ENCODE peak calls at places on chromosomes 4 and X, in six cellular contexts. One of them, this sample, is unnamed.

GRCh38 chrX:123830309-123830708 is 29.5 kb upstream of the XIAP start:
- DNase-seq in activated CD4-positive, alpha-beta T cell treated with anti-CD3 and anti-CD28 coated beads, Interleukin-2, amount 10 ng/mL, durations not matched to agents 7 days and 5 days: no peak
- DNase-seq in activated naive CD4-positive, alpha-beta T cell treated with anti-CD3 and anti-CD28 coated beads, Interleukin-2, amount 10 ng/mL, durations not matched to agents 7 days and 5 days: no peak
- DNase-seq in Right ventricle myocardium superior: peak
- DNase-seq in stimulated activated CD8-positive, alpha-beta memory T cell treated with anti-CD3 and anti-CD28 coated beads, Interleukin-7, amount 100 ng/mL, for 48 hours: no peak
- DNase-seq in left lung: no peak
- DNase-seq in this sample: no peak

GRCh38 chr4:116217781-116218180 is 867.6 kb downstream of the TRAM1L1 start:
- DNase-seq in activated CD4-positive, alpha-beta T cell treated with anti-CD3 and anti-CD28 coated beads, Interleukin-2, amount 10 ng/mL, durations not matched to agents 7 days and 5 days: no peak
- DNase-seq in activated naive CD4-positive, alpha-beta T cell treated with anti-CD3 and anti-CD28 coated beads, Interleukin-2, amount 10 ng/mL, durations not matched to agents 7 days and 5 days: no peak
- DNase-seq in Right ventricle myocardium superior: no peak
- DNase-seq in stimulated activated CD8-positive, alpha-beta memory T cell treated with anti-CD3 and anti-CD28 coated beads, Interleukin-7, amount 100 ng/mL, for 48 hours: no peak
- DNase-seq in left lung: no peak
- DNase-seq in this sample: no peak

GRCh38 chrX:96480081-96480480 is 204.6 kb upstream of the DIAPH2 start:
- DNase-seq in activated CD4-positive, alpha-beta T cell treated with anti-CD3 and anti-CD28 coated beads, Interleukin-2, amount 10 ng/mL, durations not matched to agents 7 days and 5 days: no peak
- DNase-seq in activated naive CD4-positive, alpha-beta T cell treated with anti-CD3 and anti-CD28 coated beads, Interleukin-2, amount 10 ng/mL, durations not matched to agents 7 days and 5 days: no peak
- DNase-seq in Right ventricle myocardium superior: no peak
- DNase-seq in stimulated activated CD8-positive, alpha-beta memory T cell treated with anti-CD3 and anti-CD28 coated beads, Interleukin-7, amount 100 ng/mL, for 48 hours: no peak
- DNase-seq in left lung: no peak
- DNase-seq in this sample: no peak

GRCh38 chr4:107733431-107733925 is 13.4 kb upstream of the PAPSS1 start:
- DNase-seq in activated CD4-positive, alpha-beta T cell treated with anti-CD3 and anti-CD28 coated beads, Interleukin-2, amount 10 ng/mL, durations not matched to agents 7 days and 5 days: no peak
- DNase-seq in activated naive CD4-positive, alpha-beta T cell treated with anti-CD3 and anti-CD28 coated beads, Interleukin-2, amount 10 ng/mL, durations not matched to agents 7 days and 5 days: no peak
- DNase-seq in Right ventricle myocardium superior: no peak
- DNase-seq in stimulated activated CD8-positive, alpha-beta memory T cell treated with anti-CD3 and anti-CD28 coated beads, Interleukin-7, amount 100 ng/mL, for 48 hours: no peak
- DNase-seq in left lung: no peak
- DNase-seq in this sample: no peak

GRCh38 chrX:153582896-153583295 is 16.0 kb downstream of the CCNQ start:
- DNase-seq in activated CD4-positive, alpha-beta T cell treated with anti-CD3 and anti-CD28 coated beads, Interleukin-2, amount 10 ng/mL, durations not matched to agents 7 days and 5 days: peak
- DNase-seq in activated naive CD4-positive, alpha-beta T cell treated with anti-CD3 and anti-CD28 coated beads, Interleukin-2, amount 10 ng/mL, durations not matched to agents 7 days and 5 days: peak
- DNase-seq in Right ventricle myocardium superior: peak
- DNase-seq in stimulated activated CD8-positive, alpha-beta memory T cell treated with anti-CD3 and anti-CD28 coated beads, Interleukin-7, amount 100 ng/mL, for 48 hours: peak
- DNase-seq in left lung: no peak
- DNase-seq in this sample: no peak

GRCh38 chr4:183515411-183515810 is 10.6 kb downstream of the ING2 start:
- DNase-seq in activated CD4-positive, alpha-beta T cell treated with anti-CD3 and anti-CD28 coated beads, Interleukin-2, amount 10 ng/mL, durations not matched to agents 7 days and 5 days: no peak
- DNase-seq in activated naive CD4-positive, alpha-beta T cell treated with anti-CD3 and anti-CD28 coated beads, Interleukin-2, amount 10 ng/mL, durations not matched to agents 7 days and 5 days: no peak
- DNase-seq in Right ventricle myocardium superior: no peak
- DNase-seq in stimulated activated CD8-positive, alpha-beta memory T cell treated with anti-CD3 and anti-CD28 coated beads, Interleukin-7, amount 100 ng/mL, for 48 hours: no peak
- DNase-seq in left lung: no peak
- DNase-seq in this sample: no peak

GRCh38 chr4:187415227-187415626 is 580.3 kb upstream of the ZFP42 start:
- DNase-seq in activated CD4-positive, alpha-beta T cell treated with anti-CD3 and anti-CD28 coated beads, Interleukin-2, amount 10 ng/mL, durations not matched to agents 7 days and 5 days: no peak
- DNase-seq in activated naive CD4-positive, alpha-beta T cell treated with anti-CD3 and anti-CD28 coated beads, Interleukin-2, amount 10 ng/mL, durations not matched to agents 7 days and 5 days: no peak
- DNase-seq in Right ventricle myocardium superior: no peak
- DNase-seq in stimulated activated CD8-positive, alpha-beta memory T cell treated with anti-CD3 and anti-CD28 coated beads, Interleukin-7, amount 100 ng/mL, for 48 hours: no peak
- DNase-seq in left lung: no peak
- DNase-seq in this sample: no peak

GRCh38 chr4:169612869-169613859 is 781 bp upstream of the NEK1 start:
- DNase-seq in activated CD4-positive, alpha-beta T cell treated with anti-CD3 and anti-CD28 coated beads, Interleukin-2, amount 10 ng/mL, durations not matched to agents 7 days and 5 days: peak
- DNase-seq in activated naive CD4-positive, alpha-beta T cell treated with anti-CD3 and anti-CD28 coated beads, Interleukin-2, amount 10 ng/mL, durations not matched to agents 7 days and 5 days: peak
- DNase-seq in Right ventricle myocardium superior: peak
- DNase-seq in stimulated activated CD8-positive, alpha-beta memory T cell treated with anti-CD3 and anti-CD28 coated beads, Interleukin-7, amount 100 ng/mL, for 48 hours: no peak
- DNase-seq in left lung: no peak
- DNase-seq in this sample: no peak

GRCh38 chr4:44150091-44150576 is 298.5 kb downstream of the KCTD8 start:
- DNase-seq in activated CD4-positive, alpha-beta T cell treated with anti-CD3 and anti-CD28 coated beads, Interleukin-2, amount 10 ng/mL, durations not matched to agents 7 days and 5 days: no peak
- DNase-seq in activated naive CD4-positive, alpha-beta T cell treated with anti-CD3 and anti-CD28 coated beads, Interleukin-2, amount 10 ng/mL, durations not matched to agents 7 days and 5 days: no peak
- DNase-seq in Right ventricle myocardium superior: no peak
- DNase-seq in stimulated activated CD8-positive, alpha-beta memory T cell treated with anti-CD3 and anti-CD28 coated beads, Interleukin-7, amount 100 ng/mL, for 48 hours: no peak
- DNase-seq in left lung: no peak
- DNase-seq in this sample: no peak

GRCh38 chr4:177308125-177308524 is 1.5 kb upstream of the NEIL3 start:
- DNase-seq in activated CD4-positive, alpha-beta T cell treated with anti-CD3 and anti-CD28 coated beads, Interleukin-2, amount 10 ng/mL, durations not matched to agents 7 days and 5 days: no peak
- DNase-seq in activated naive CD4-positive, alpha-beta T cell treated with anti-CD3 and anti-CD28 coated beads, Interleukin-2, amount 10 ng/mL, durations not matched to agents 7 days and 5 days: no peak
- DNase-seq in Right ventricle myocardium superior: no peak
- DNase-seq in stimulated activated CD8-positive, alpha-beta memory T cell treated with anti-CD3 and anti-CD28 coated beads, Interleukin-7, amount 100 ng/mL, for 48 hours: no peak
- DNase-seq in left lung: no peak
- DNase-seq in this sample: no peak

GRCh38 chrX:130287071-130287770 is 18.5 kb upstream of the ZNF280C start:
- DNase-seq in activated CD4-positive, alpha-beta T cell treated with anti-CD3 and anti-CD28 coated beads, Interleukin-2, amount 10 ng/mL, durations not matched to agents 7 days and 5 days: no peak
- DNase-seq in activated naive CD4-positive, alpha-beta T cell treated with anti-CD3 and anti-CD28 coated beads, Interleukin-2, amount 10 ng/mL, durations not matched to agents 7 days and 5 days: no peak
- DNase-seq in Right ventricle myocardium superior: no peak
- DNase-seq in stimulated activated CD8-positive, alpha-beta memory T cell treated with anti-CD3 and anti-CD28 coated beads, Interleukin-7, amount 100 ng/mL, for 48 hours: no peak
- DNase-seq in left lung: no peak
- DNase-seq in this sample: no peak

GRCh38 chr4:122758033-122758432 is 25.5 kb downstream of the BBS12 start:
- DNase-seq in activated CD4-positive, alpha-beta T cell treated with anti-CD3 and anti-CD28 coated beads, Interleukin-2, amount 10 ng/mL, durations not matched to agents 7 days and 5 days: no peak
- DNase-seq in activated naive CD4-positive, alpha-beta T cell treated with anti-CD3 and anti-CD28 coated beads, Interleukin-2, amount 10 ng/mL, durations not matched to agents 7 days and 5 days: no peak
- DNase-seq in Right ventricle myocardium superior: no peak
- DNase-seq in stimulated activated CD8-positive, alpha-beta memory T cell treated with anti-CD3 and anti-CD28 coated beads, Interleukin-7, amount 100 ng/mL, for 48 hours: no peak
- DNase-seq in left lung: no peak
- DNase-seq in this sample: no peak

GRCh38 chr4:138003248-138003647 is 238.9 kb downstream of the SLC7A11 start:
- DNase-seq in activated CD4-positive, alpha-beta T cell treated with anti-CD3 and anti-CD28 coated beads, Interleukin-2, amount 10 ng/mL, durations not matched to agents 7 days and 5 days: no peak
- DNase-seq in activated naive CD4-positive, alpha-beta T cell treated with anti-CD3 and anti-CD28 coated beads, Interleukin-2, amount 10 ng/mL, durations not matched to agents 7 days and 5 days: no peak
- DNase-seq in Right ventricle myocardium superior: no peak
- DNase-seq in stimulated activated CD8-positive, alpha-beta memory T cell treated with anti-CD3 and anti-CD28 coated beads, Interleukin-7, amount 100 ng/mL, for 48 hours: no peak
- DNase-seq in left lung: no peak
- DNase-seq in this sample: no peak

GRCh38 chr4:3250956-3251690 is 2.2 kb downstream of the MSANTD1 start:
- DNase-seq in activated CD4-positive, alpha-beta T cell treated with anti-CD3 and anti-CD28 coated beads, Interleukin-2, amount 10 ng/mL, durations not matched to agents 7 days and 5 days: no peak
- DNase-seq in activated naive CD4-positive, alpha-beta T cell treated with anti-CD3 and anti-CD28 coated beads, Interleukin-2, amount 10 ng/mL, durations not matched to agents 7 days and 5 days: peak
- DNase-seq in Right ventricle myocardium superior: peak
- DNase-seq in stimulated activated CD8-positive, alpha-beta memory T cell treated with anti-CD3 and anti-CD28 coated beads, Interleukin-7, amount 100 ng/mL, for 48 hours: no peak
- DNase-seq in left lung: peak
- DNase-seq in this sample: peak

GRCh38 chr4:15695240-15695699 is 7.6 kb upstream of the BST1 start:
- DNase-seq in activated CD4-positive, alpha-beta T cell treated with anti-CD3 and anti-CD28 coated beads, Interleukin-2, amount 10 ng/mL, durations not matched to agents 7 days and 5 days: no peak
- DNase-seq in activated naive CD4-positive, alpha-beta T cell treated with anti-CD3 and anti-CD28 coated beads, Interleukin-2, amount 10 ng/mL, durations not matched to agents 7 days and 5 days: no peak
- DNase-seq in Right ventricle myocardium superior: no peak
- DNase-seq in stimulated activated CD8-positive, alpha-beta memory T cell treated with anti-CD3 and anti-CD28 coated beads, Interleukin-7, amount 100 ng/mL, for 48 hours: no peak
- DNase-seq in left lung: no peak
- DNase-seq in this sample: no peak

GRCh38 chr4:47913858-47914218 is 545 bp downstream of the NFXL1 start:
- DNase-seq in activated CD4-positive, alpha-beta T cell treated with anti-CD3 and anti-CD28 coated beads, Interleukin-2, amount 10 ng/mL, durations not matched to agents 7 days and 5 days: peak
- DNase-seq in activated naive CD4-positive, alpha-beta T cell treated with anti-CD3 and anti-CD28 coated beads, Interleukin-2, amount 10 ng/mL, durations not matched to agents 7 days and 5 days: peak
- DNase-seq in Right ventricle myocardium superior: peak
- DNase-seq in stimulated activated CD8-positive, alpha-beta memory T cell treated with anti-CD3 and anti-CD28 coated beads, Interleukin-7, amount 100 ng/mL, for 48 hours: peak
- DNase-seq in left lung: peak
- DNase-seq in this sample: peak

GRCh38 chr4:123090886-123091285 is 168.5 kb upstream of the NUDT6 start:
- DNase-seq in activated CD4-positive, alpha-beta T cell treated with anti-CD3 and anti-CD28 coated beads, Interleukin-2, amount 10 ng/mL, durations not matched to agents 7 days and 5 days: no peak
- DNase-seq in activated naive CD4-positive, alpha-beta T cell treated with anti-CD3 and anti-CD28 coated beads, Interleukin-2, amount 10 ng/mL, durations not matched to agents 7 days and 5 days: no peak
- DNase-seq in Right ventricle myocardium superior: no peak
- DNase-seq in stimulated activated CD8-positive, alpha-beta memory T cell treated with anti-CD3 and anti-CD28 coated beads, Interleukin-7, amount 100 ng/mL, for 48 hours: no peak
- DNase-seq in left lung: no peak
- DNase-seq in this sample: no peak